ENCODE peak calls at places on chromosomes 1 and 21, in seven cellular contexts. G is H9, X is IMR-90, U is neuronal stem cell, W is mesenchymal stem cell, Y is H1, R is mesendoderm. V is an unnamed sample.
A peak's percentile ranks its signal among the peaks of the same experiment; 100 is the strongest.

GRCh38 chr21:32007461-32007860 is 134.6 kb downstream of the HUNK start:
- DNase-seq in U (no peak), Y (no peak), W (peak; percentile 29), G (no peak), X (peak; percentile 82), R (no peak), V (peak; percentile 80)

GRCh38 chr1:84582802-84583587 is 8.8 kb upstream of the CTBS start:
- DNase-seq in R (peak; percentile 79), U (no peak), W (peak; percentile 70), X (no peak), Y (no peak), G (peak; percentile 47), V (no peak)

GRCh38 chr1:26780344-26780957 is 7.3 kb upstream of the PIGV start:
- DNase-seq in X (no peak), R (no peak), G (no peak), U (no peak), W (no peak), Y (no peak), V (no peak)

GRCh38 chr1:201496296-201496690 is 10.6 kb downstream of the CSRP1 start:
- DNase-seq in R (no peak), U (no peak), W (no peak), G (no peak), Y (no peak), X (no peak), V (no peak)

GRCh38 chr1:18408656-18409370 is 71.9 kb upstream of the KLHDC7A start:
- DNase-seq in R (no peak), Y (no peak), X (no peak), G (no peak), W (no peak), U (no peak), V (no peak)

GRCh38 chr1:37479255-37480124 is 5.1 kb downstream of the ZC3H12A start:
- DNase-seq in Y (no peak), X (peak; percentile 90), U (no peak), R (peak; percentile 11), W (peak; percentile 88), G (no peak), V (peak; percentile 82)

GRCh38 chr1:212635141-212635601 is 26.6 kb downstream of the ATF3 start:
- DNase-seq in U (no peak), W (peak; percentile 95), X (peak; percentile 74), R (no peak), Y (no peak), G (no peak), V (peak; percentile 40)

GRCh38 chr21:29163381-29164115 is 33.1 kb downstream of the MAP3K7CL start:
- DNase-seq in W (peak; percentile 52), Y (no peak), X (no peak), G (no peak), R (no peak), U (no peak), V (peak; percentile 52)

GRCh38 chr1:156471496-156472490 is 28.8 kb downstream of the MEF2D start:
- DNase-seq in R (no peak), X (no peak), W (no peak), U (no peak), Y (no peak), G (no peak), V (no peak)

DNA sequence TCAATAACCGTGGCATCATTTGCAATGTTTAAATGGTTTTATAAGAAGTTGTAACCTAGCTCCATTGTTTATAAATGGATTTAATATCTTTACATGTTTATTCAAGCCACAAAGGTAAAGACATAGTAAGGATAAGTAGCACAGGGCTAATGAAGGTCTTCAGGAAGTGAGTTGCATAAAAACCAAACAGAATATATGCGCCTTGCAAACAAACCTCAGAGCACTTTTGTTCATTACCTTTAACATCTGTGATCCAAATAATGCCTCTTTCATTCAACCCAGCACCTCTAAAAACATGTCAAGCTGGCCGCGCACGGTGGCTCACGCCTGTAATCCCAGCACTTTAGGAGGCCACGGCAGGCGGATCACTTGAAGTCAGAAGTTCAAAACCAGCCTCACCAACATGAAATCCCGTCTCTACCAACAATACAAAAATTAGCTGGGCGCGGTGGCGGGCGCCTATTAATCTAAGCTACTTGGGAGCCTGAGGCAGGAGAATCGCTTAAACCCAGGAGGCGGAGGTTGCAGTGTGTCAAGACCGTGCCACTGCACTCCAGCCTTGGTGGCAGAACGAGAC is 25.3 kb downstream of the BRINP3 start:
- DNase-seq in R (no peak), W (no peak), Y (no peak), X (no peak), G (no peak), U (no peak), V (no peak)
- H2BK5ac ChIP-seq in R (no peak overlapping the region), W (no peak overlapping the region), Y (no peak overlapping the region), X (no peak overlapping the region), G (no peak overlapping the region), U (no peak overlapping the region), V (no peak overlapping the region)

GRCh38 chr1:200333329-200333728 is 76.5 kb downstream of the ZNF281 start:
- DNase-seq in W (no peak), Y (no peak), R (no peak), U (no peak), G (no peak), X (no peak), V (no peak)
- H3K18ac ChIP-seq in W (no peak overlapping the region), Y (no peak overlapping the region), R (peak overlapping the region; percentile 39), U (no peak overlapping the region), G (no peak overlapping the region), X (no peak overlapping the region), V (no peak overlapping the region)

DNA sequence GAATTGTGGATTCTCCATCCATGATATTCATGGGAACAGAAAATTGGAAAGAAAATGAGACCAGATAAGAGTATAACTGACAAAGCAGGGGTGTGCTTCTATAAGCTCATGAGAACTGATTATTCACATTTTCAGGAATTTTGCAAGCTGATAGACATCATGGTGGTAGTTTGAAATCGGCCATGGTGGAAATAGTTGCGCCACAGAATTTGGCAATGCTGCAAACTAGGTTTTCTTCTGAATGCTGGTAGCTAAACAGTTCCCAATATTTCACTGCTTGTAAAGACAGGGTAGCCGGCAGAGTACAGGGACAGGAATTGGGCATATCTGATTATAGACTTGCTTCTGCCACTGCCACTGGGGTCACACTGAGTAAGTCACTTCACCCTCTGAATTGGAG is 151.1 kb downstream of the PLXNA2 start:
- DNase-seq in U (no peak), W (no peak), G (no peak), R (no peak), X (no peak), Y (no peak), V (peak; percentile 90)
- H2AK5ac ChIP-seq in U (no peak overlapping the region), W (no peak overlapping the region), G (no peak overlapping the region), R (no peak overlapping the region), X (no peak overlapping the region), Y (no peak overlapping the region), V (no peak overlapping the region)

GRCh38 chr1:181208076-181208475 is 119.6 kb downstream of the IER5 start:
- DNase-seq in U (no peak), W (no peak), R (no peak), G (no peak), X (no peak), Y (no peak), V (no peak)
- H2BK5ac ChIP-seq in U (no peak overlapping the region), W (no peak overlapping the region), R (no peak overlapping the region), G (no peak overlapping the region), X (no peak overlapping the region), Y (no peak overlapping the region), V (no peak overlapping the region)

GRCh38 chr1:65894738-65895605 is 102.3 kb downstream of the PDE4B start:
- DNase-seq in W (no peak), G (no peak), R (no peak), U (no peak), X (peak; percentile 19), Y (no peak), V (no peak)

GRCh38 chr1:65897485-65897884 is 104.8 kb downstream of the PDE4B start:
- DNase-seq in U (no peak), R (no peak), G (no peak), Y (no peak), W (no peak), X (no peak), V (no peak)

DNA sequence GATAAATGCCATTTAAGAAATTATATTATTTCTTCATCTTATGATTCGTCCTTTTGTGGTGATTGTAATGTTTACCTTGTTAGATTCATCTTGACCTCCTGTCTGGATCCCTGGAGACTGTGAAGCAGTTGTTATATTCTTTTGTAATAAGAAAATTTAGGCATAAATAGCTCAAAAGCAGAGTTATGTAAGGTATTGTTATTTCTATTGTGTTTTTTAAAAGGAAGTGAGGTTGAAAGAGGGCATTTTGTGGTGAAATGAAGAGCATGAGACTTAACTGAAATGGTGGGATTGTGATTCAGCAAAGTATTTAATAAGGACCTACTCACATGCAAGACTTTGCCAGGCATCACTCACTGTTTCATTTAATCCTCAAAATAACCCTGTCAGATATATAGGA is 104.0 kb downstream of the PDE4B start:
- DNase-seq in X (peak; percentile 37), U (no peak), W (no peak), R (no peak), G (no peak), Y (no peak), V (no peak)
- H3K18ac ChIP-seq in X (no peak overlapping the region), U (no peak overlapping the region), W (no peak overlapping the region), R (no peak overlapping the region), G (no peak overlapping the region), Y (no peak overlapping the region), V (no peak overlapping the region)

GRCh38 chr1:107512836-107513235 is 372.0 kb downstream of the NTNG1 start:
- DNase-seq in U (no peak), W (no peak), G (no peak), X (no peak), R (no peak), Y (no peak), V (no peak)

GRCh38 chr1:107515702-107516101 is 374.9 kb downstream of the NTNG1 start:
- DNase-seq in Y (no peak), G (no peak), X (no peak), R (no peak), U (no peak), W (no peak), V (no peak)

GRCh38 chr1:107510347-107510746 is 369.5 kb downstream of the NTNG1 start:
- DNase-seq in R (no peak), W (no peak), U (no peak), G (no peak), Y (no peak), X (no peak), V (no peak)

GRCh38 chr1:107514841-107515240 is 374.0 kb downstream of the NTNG1 start:
- DNase-seq in U (no peak), Y (no peak), G (no peak), X (no peak), W (no peak), R (no peak), V (no peak)
- H2AK5ac ChIP-seq in U (no peak overlapping the region), Y (no peak overlapping the region), G (no peak overlapping the region), X (no peak overlapping the region), W (no peak overlapping the region), R (no peak overlapping the region), V (no peak overlapping the region)

GRCh38 chr1:112549590-112549989 is 40.8 kb downstream of the WNT2B start:
- DNase-seq in W (no peak), G (no peak), U (no peak), X (no peak), Y (no peak), R (no peak), V (no peak)
- H2BK5ac ChIP-seq in W (no peak overlapping the region), G (no peak overlapping the region), U (no peak overlapping the region), X (no peak overlapping the region), Y (no peak overlapping the region), R (no peak overlapping the region), V (no peak overlapping the region)